ENCODE peak calls at places on chromosomes 2 and 18, in ten cellular contexts. W is H1, K is body of pancreas, T is psoas muscle, D is ascending aorta, U is right lobe of liver, L is lung, G is HCT116, S is SK-N-SH, V is right atrium auricular region. F is an unnamed sample. For H3K4me1, the result is how much of the 10 kb centered on the place peaks cover.

GRCh38 chr2:102492006-102492405 is 19.0 kb downstream of the SLC9A4 start:
- DNase-seq in W (no peak), K (no peak), T (no peak), D (no peak), U (no peak), L (no peak), G (no peak), S (no peak), V (no peak), F (no peak)

GRCh38 chr18:63725682-63726480 is 23.1 kb downstream of the SERPINB11 start:
- DNase-seq in W (no peak), K (no peak), T (no peak), D (no peak), U (no peak), L (no peak), G (no peak), S (no peak), V (no peak), F (no peak)

GRCh38 chr2:181058378-181059269 is 78.2 kb downstream of the UBE2E3 start:
- DNase-seq in W (no peak), K (peak), T (no peak), D (no peak), U (no peak), L (no peak), G (peak), S (peak), V (no peak), F (no peak)

GRCh38 chr2:152581360-152581759 is 135.9 kb downstream of the PRPF40A start:
- DNase-seq in W (no peak), K (no peak), T (no peak), D (no peak), U (no peak), L (no peak), G (no peak), S (no peak), V (no peak), F (no peak)

GRCh38 chr2:217338306-217338916 is 478.5 kb upstream of the TNP1 start:
- DNase-seq in W (no peak), K (no peak), T (no peak), D (no peak), U (no peak), L (no peak), G (no peak), S (peak), V (no peak), F (no peak)

GRCh38 chr2:231918501-231919330 is 7.5 kb downstream of the NPPC start:
- DNase-seq in W (no peak), K (no peak), T (no peak), D (no peak), U (peak), L (no peak), G (no peak), S (no peak), V (no peak), F (no peak)

GRCh38 chr2:63788070-63788469 is 53.6 kb upstream of the UGP2 start:
- DNase-seq in W (no peak), K (no peak), T (no peak), D (no peak), U (no peak), L (no peak), G (no peak), S (no peak), V (no peak), F (no peak)

GRCh38 chr2:46939596-46940359 is 24.2 kb upstream of the MCFD2 start:
- DNase-seq in W (no peak), K (peak), T (no peak), D (no peak), U (no peak), L (no peak), G (no peak), S (no peak), V (no peak), F (no peak)

GRCh38 chr2:150097891-150098595 is 389.4 kb downstream of the RND3 start:
- DNase-seq in W (no peak), K (no peak), T (no peak), D (no peak), U (no peak), L (no peak), G (no peak), S (no peak), V (no peak), F (no peak)

GRCh38 chr2:173204316-173204715 is 128.7 kb downstream of the MAP3K20 start:
- DNase-seq in W (no peak), K (no peak), T (no peak), D (no peak), U (no peak), L (no peak), G (no peak), S (peak), V (no peak), F (no peak)

GRCh38 chr2:230319211-230319862 is 7.7 kb upstream of the SP140L start:
- DNase-seq in W (no peak), K (no peak), T (no peak), D (no peak), U (no peak), L (no peak), G (no peak), S (no peak), V (no peak), F (no peak)

GRCh38 chr2:199309973-199310372 is 147.8 kb downstream of the SATB2 start:
- DNase-seq in W (no peak), K (no peak), T (no peak), D (no peak), U (no peak), L (no peak), G (no peak), S (no peak), V (no peak), F (no peak)

GRCh38 chr18:11246883-11247282 is 97.5 kb upstream of the PIEZO2 start:
- DNase-seq in W (no peak), K (no peak), T (no peak), D (no peak), U (no peak), L (no peak), G (no peak), S (no peak), V (no peak), F (no peak)

GRCh38 chr2:188478724-188479123 is 187.1 kb downstream of the GULP1 start:
- DNase-seq in W (no peak), K (no peak), T (no peak), D (no peak), U (no peak), L (no peak), G (no peak), S (no peak), V (no peak), F (no peak)

GRCh38 chr2:20457027-20457426 is 10.2 kb downstream of the RHOB start:
- DNase-seq in W (no peak), K (no peak), T (no peak), D (no peak), U (no peak), L (no peak), G (no peak), S (no peak), V (peak), F (no peak)

GRCh38 chr18:75169411-75169810 is 39.5 kb downstream of the PTGR3 start:
- DNase-seq in W (no peak), K (no peak), T (no peak), D (no peak), U (no peak), L (no peak), G (no peak), S (no peak), V (peak), F (no peak)

GRCh38 chr2:6412533-6413085 is 453.1 kb downstream of the CMPK2 start:
- DNase-seq in W (no peak), K (no peak), T (no peak), D (no peak), U (no peak), L (no peak), G (no peak), S (no peak), V (no peak), F (no peak)

GRCh38 chr2:217105733-217106649 is 246.1 kb upstream of the TNP1 start:
- DNase-seq in W (peak), K (no peak), T (no peak), D (peak), U (no peak), L (no peak), G (peak), S (no peak), V (no peak), F (no peak)

GRCh38 chr2:41116106-41116797 is 664.4 kb upstream of the SLC8A1 start:
- DNase-seq in W (no peak), K (no peak), T (no peak), D (no peak), U (no peak), L (no peak), G (no peak), S (no peak), V (no peak), F (no peak)

GRCh38 chr2:3302751-3303582 is 74.7 kb downstream of the EIPR1 start:
- DNase-seq in W (no peak), K (no peak), T (no peak), D (no peak), U (peak), L (no peak), G (no peak), S (peak), V (no peak), F (no peak)

GRCh38 chr2:159066541-159067156 is 98.2 kb downstream of the TANC1 start:
- DNase-seq in W (no peak), K (no peak), T (no peak), D (no peak), U (no peak), L (no peak), G (no peak), S (no peak), V (no peak), F (no peak)

GRCh38 chr18:62717059-62717849 is 1.9 kb downstream of the PHLPP1 start:
- DNase-seq in W (no peak), K (peak), T (no peak), D (no peak), U (no peak), L (peak), G (peak), S (peak), V (no peak), F (peak)

GRCh38 chr2:36748166-36748565 is 51.7 kb downstream of the VIT start:
- DNase-seq in W (no peak), K (no peak), T (no peak), D (no peak), U (no peak), L (no peak), G (no peak), S (no peak), V (no peak), F (no peak)

GRCh38 chr2:47250576-47251403 is 95.7 kb upstream of the STPG4 start:
- DNase-seq in W (no peak), K (peak), T (no peak), D (no peak), U (no peak), L (no peak), G (no peak), S (no peak), V (no peak), F (no peak)

GRCh38 chr18:44637210-44638051 is 43.3 kb upstream of the SETBP1 start:
- DNase-seq in W (no peak), K (no peak), T (no peak), D (no peak), U (no peak), L (no peak), G (no peak), S (no peak), V (no peak), F (no peak)

GRCh38 chr2:186589733-186590537 is at the start of gene ITGAV:
- DNase-seq in W (peak), K (peak), T (peak), D (peak), U (peak), L (peak), G (peak), S (peak), V (peak), F (peak)

GRCh38 chr18:24801011-24801410 is 340.6 kb downstream of the HRH4 start:
- DNase-seq in W (no peak), K (no peak), T (no peak), D (no peak), U (no peak), L (no peak), G (no peak), S (no peak), V (no peak), F (no peak)

GRCh38 chr2:206095925-206096324 is 10.0 kb upstream of the INO80D start:
- DNase-seq in W (no peak), K (no peak), T (no peak), D (no peak), U (no peak), L (no peak), G (no peak), S (no peak), V (no peak), F (no peak)

GRCh38 chr2:75582840-75583239 is 22.1 kb upstream of the EVA1A start:
- DNase-seq in W (no peak), K (no peak), T (no peak), D (no peak), U (no peak), L (no peak), G (no peak), S (no peak), V (no peak), F (no peak)

GRCh38 chr2:207330912-207331311 is 165.2 kb upstream of the KLF7 start:
- DNase-seq in W (no peak), K (peak), T (peak), D (no peak), U (no peak), L (peak), G (peak), S (no peak), V (peak), F (no peak)

GRCh38 chr18:9612215-9612830 is 2.0 kb downstream of the PPP4R1 start:
- DNase-seq in W (no peak), K (peak), T (no peak), D (no peak), U (no peak), L (peak), G (peak), S (peak), V (no peak), F (no peak)

GRCh38 chr2:36459725-36460137 is 104.2 kb downstream of the CRIM1 start:
- DNase-seq in W (no peak), K (peak), T (no peak), D (no peak), U (no peak), L (peak), G (peak), S (peak), V (no peak), F (peak)

GRCh38 chr2:236717719-236718118 is 148.1 kb downstream of the ACKR3 start:
- DNase-seq in W (no peak), K (no peak), T (no peak), D (no peak), U (no peak), L (no peak), G (no peak), S (peak), V (no peak), F (no peak)

GRCh38 chr18:46167971-46168370 is 63.8 kb downstream of the HAUS1 start:
- DNase-seq in W (no peak), K (no peak), T (no peak), D (no peak), U (no peak), L (peak), G (no peak), S (no peak), V (no peak), F (peak)

GRCh38 chr2:131519466-131519865 is 8.2 kb upstream of the CCDC74A start:
- DNase-seq in W (no peak), K (no peak), T (no peak), D (no peak), U (no peak), L (no peak), G (no peak), S (no peak), V (no peak), F (no peak)

GRCh38 chr2:118902279-118903028 is 39.5 kb upstream of the MARCO start:
- DNase-seq in W (no peak), K (no peak), T (no peak), D (no peak), U (no peak), L (no peak), G (no peak), S (no peak), V (no peak), F (peak)

GRCh38 chr2:12730265-12730664 is 13.5 kb downstream of the TRIB2 start:
- DNase-seq in W (no peak), K (no peak), T (no peak), D (no peak), U (no peak), L (no peak), G (no peak), S (no peak), V (no peak), F (no peak)

GRCh38 chr2:12733846-12734245 is 17.1 kb downstream of the TRIB2 start:
- DNase-seq in W (no peak), K (peak), T (peak), D (no peak), U (peak), L (no peak), G (no peak), S (no peak), V (peak), F (no peak)

GRCh38 chr2:12732663-12733062 is 15.9 kb downstream of the TRIB2 start:
- DNase-seq in W (no peak), K (peak), T (peak), D (no peak), U (peak), L (no peak), G (no peak), S (no peak), V (peak), F (no peak)

GRCh38 chr2:12734914-12735654 is 18.3 kb downstream of the TRIB2 start:
- DNase-seq in W (no peak), K (no peak), T (no peak), D (no peak), U (no peak), L (no peak), G (no peak), S (no peak), V (no peak), F (no peak)

GRCh38 chr2:12731701-12732280 is 15.1 kb downstream of the TRIB2 start:
- DNase-seq in W (no peak), K (no peak), T (no peak), D (no peak), U (no peak), L (no peak), G (no peak), S (no peak), V (no peak), F (no peak)
- H3K4me1 ChIP-seq in W (under half), K (under half), T (under half), D (under half), U (under half), L (half or more), G (under half), S (under half), V (under half), F (under half)

GRCh38 chr2:42797281-42797680 is 4.9 kb upstream of the HAAO start:
- DNase-seq in W (no peak), K (no peak), T (no peak), D (no peak), U (no peak), L (no peak), G (no peak), S (no peak), V (no peak), F (no peak)
- H3K4me3 ChIP-seq in W (no peak), K (no peak), T (no peak), D (no peak), U (no peak), L (no peak), G (no peak), S (no peak), V (no peak), F (no peak)

GRCh38 chr2:56185582-56186046 is 1.8 kb downstream of the CCDC85A start:
- DNase-seq in W (peak), K (peak), T (peak), D (no peak), U (no peak), L (peak), G (no peak), S (no peak), V (peak), F (peak)
- TF ChIP-seq CTCF in W (peak), K (no peak), T (peak), D (no peak), U (peak), L (no peak), G (peak), S (peak), V (no peak), F (no peak)

DNA sequence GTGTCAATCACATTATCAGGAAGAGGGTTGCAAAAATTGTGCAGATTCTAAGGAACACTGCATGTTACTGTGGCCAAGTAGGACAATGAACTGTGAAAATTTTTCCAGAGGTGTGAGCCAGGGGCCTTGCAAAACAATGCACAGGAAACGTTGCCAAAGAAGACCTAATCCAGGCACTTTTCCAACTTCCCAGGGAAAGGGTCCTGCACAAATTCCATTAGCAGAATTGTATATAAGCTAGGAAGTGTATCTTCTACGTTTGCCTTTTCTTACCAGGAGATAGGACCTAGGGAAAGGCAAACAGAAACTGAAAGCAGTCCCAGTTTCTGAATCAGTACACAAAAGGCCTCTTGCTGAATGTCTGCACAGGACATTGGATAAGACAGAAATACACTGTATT is 1888.3 kb upstream of the CELF4 start:
- DNase-seq in W (no peak), K (no peak), T (no peak), D (no peak), U (no peak), L (no peak), G (no peak), S (no peak), V (peak), F (no peak)
- H3K4me1 ChIP-seq in W (under half), K (under half), T (under half), D (under half), U (under half), L (under half), G (under half), S (under half), V (under half), F (under half)

GRCh38 chr18:59821983-59822382 is 77.8 kb upstream of the PMAIP1 start:
- DNase-seq in W (no peak), K (no peak), T (no peak), D (no peak), U (no peak), L (no peak), G (no peak), S (no peak), V (no peak), F (no peak)
- H3K4me3 ChIP-seq in W (no peak), K (no peak), T (no peak), D (no peak), U (no peak), L (no peak), G (no peak), S (no peak), V (no peak), F (no peak)

DNA sequence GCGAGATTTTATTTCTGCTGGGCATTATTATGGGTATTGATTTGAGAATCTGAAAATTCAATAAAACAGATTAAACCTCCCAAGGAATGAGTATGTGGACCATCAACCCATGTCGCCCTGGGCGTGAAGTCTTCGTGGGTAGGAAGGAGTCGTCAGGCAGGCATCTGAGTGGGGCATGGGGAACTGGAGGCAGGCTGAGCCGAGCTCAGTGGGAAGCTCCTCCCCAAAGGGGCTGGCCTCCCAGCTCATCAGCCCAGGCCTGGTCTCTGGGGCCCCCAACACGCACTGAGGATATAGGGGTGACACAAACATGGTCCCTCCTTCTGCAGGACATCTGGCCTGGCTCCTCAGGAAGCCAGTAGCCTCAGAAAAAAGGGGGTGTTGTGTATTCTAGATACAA is 265.2 kb downstream of the TFCP2L1 start:
- DNase-seq in W (no peak), K (no peak), T (no peak), D (no peak), U (no peak), L (no peak), G (no peak), S (no peak), V (no peak), F (no peak)
- TF ChIP-seq CTCF in W (no peak), K (no peak), T (no peak), D (no peak), U (no peak), L (no peak), G (no peak), S (no peak), V (no peak), F (no peak)

GRCh38 chr18:48945953-48946217 is 4.9 kb downstream of the SMAD7 start:
- DNase-seq in W (no peak), K (no peak), T (no peak), D (no peak), U (no peak), L (no peak), G (no peak), S (no peak), V (no peak), F (no peak)

GRCh38 chr18:48947583-48947982 is 3.2 kb downstream of the SMAD7 start:
- DNase-seq in W (no peak), K (peak), T (peak), D (no peak), U (no peak), L (no peak), G (no peak), S (peak), V (no peak), F (peak)

GRCh38 chr18:48948112-48949050 is 2.4 kb downstream of the SMAD7 start:
- DNase-seq in W (no peak), K (peak), T (peak), D (no peak), U (peak), L (no peak), G (no peak), S (peak), V (no peak), F (peak)

GRCh38 chr18:48946329-48946835 is 4.4 kb downstream of the SMAD7 start:
- DNase-seq in W (no peak), K (peak), T (no peak), D (no peak), U (no peak), L (no peak), G (no peak), S (peak), V (no peak), F (no peak)

DNA sequence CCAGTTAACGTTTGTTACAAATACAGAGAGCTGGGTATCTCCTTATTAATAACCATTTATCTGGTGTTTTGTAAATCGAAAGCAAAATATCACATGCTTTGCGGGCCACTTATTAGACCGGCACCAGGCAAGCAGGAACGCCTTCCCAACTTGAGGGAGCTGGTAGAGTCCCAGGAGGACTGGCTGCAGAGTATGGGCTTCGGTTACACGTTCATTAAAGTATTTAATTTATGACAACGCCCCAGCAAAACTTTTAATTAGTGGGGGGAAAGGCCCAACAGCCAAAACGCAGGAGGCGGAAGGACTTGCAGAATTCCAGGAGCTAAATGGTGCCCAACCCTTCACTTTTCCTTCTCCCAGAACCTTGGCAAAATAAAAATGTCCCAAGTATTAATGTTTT is 3.7 kb downstream of the SMAD7 start:
- DNase-seq in W (no peak), K (no peak), T (no peak), D (no peak), U (no peak), L (no peak), G (no peak), S (no peak), V (no peak), F (no peak)
- H3K4me1 ChIP-seq in W (under half), K (half or more), T (half or more), D (under half), U (under half), L (under half), G (half or more), S (half or more), V (under half), F (under half)

F was measured in mucosa of descending colon.